ENCODE peak calls at places on chromosome 21, in eight cellular contexts. Q is fibroblast of the aortic adventitia, U is glutamatergic neuron, C is retinal pigment epithelial cell, P is mammary epithelial cell, H is AG09309, V is uterus, M is fibroblast of lung. R is an unnamed sample.

GRCh38 chr21:38646213-38646837 is 148.0 kb upstream of the ERG start:
- DNase-seq in M (peak; percentile 17), P (peak; percentile 98), Q (peak; percentile 54), V (no peak), H (peak; percentile 16), C (no peak), U (no peak), R (peak; percentile 65)

GRCh38 chr21:34642211-34643075 is 26.4 kb upstream of the CLIC6 start:
- DNase-seq in V (no peak), Q (peak; percentile 35), M (no peak), H (peak; percentile 5), P (peak; percentile 54), U (no peak), C (no peak), R (no peak)

GRCh38 chr21:18265955-18266354 is 21.3 kb downstream of the CHODL start:
- DNase-seq in C (no peak), Q (no peak), V (no peak), M (no peak), P (no peak), U (no peak), H (no peak), R (no peak)

GRCh38 chr21:31182231-31183129 is 144.2 kb upstream of the KRTAP19-8 start:
- DNase-seq in V (no peak), H (no peak), M (no peak), U (no peak), C (no peak), P (no peak), Q (no peak), R (no peak)

GRCh38 chr21:16070207-16070651 is 340.4 kb downstream of the USP25 start:
- DNase-seq in P (no peak), U (no peak), Q (peak; percentile 54), H (no peak), V (peak; percentile 29), C (no peak), M (no peak), R (no peak)

GRCh38 chr21:32520885-32521735 is 64.2 kb downstream of the TCP10L start:
- DNase-seq in C (peak; percentile 99), V (peak; percentile 94), U (peak; percentile 41), Q (peak; percentile 99), M (peak; percentile 97), P (peak; percentile 68), H (peak; percentile 97), R (peak; percentile 92)

GRCh38 chr21:18951291-18952038 is 547.9 kb upstream of the TMPRSS15 start:
- DNase-seq in P (no peak), V (no peak), C (peak; percentile 27), Q (no peak), M (no peak), H (no peak), U (peak; percentile 29), R (peak; percentile 79)

GRCh38 chr21:26064506-26064905 is 106.1 kb downstream of the APP start:
- DNase-seq in H (no peak), Q (no peak), V (no peak), M (no peak), U (no peak), P (no peak), C (no peak), R (no peak)

GRCh38 chr21:25115021-25115420 is 492.3 kb downstream of the MRPL39 start:
- DNase-seq in M (no peak), C (no peak), V (no peak), P (no peak), Q (peak; percentile 5), U (no peak), H (no peak), R (no peak)

GRCh38 chr21:16117851-16118592 is 388.2 kb downstream of the USP25 start:
- DNase-seq in M (peak; percentile 89), C (no peak), P (peak; percentile 1), U (no peak), H (peak; percentile 88), Q (peak; percentile 95), V (no peak), R (peak; percentile 17)

GRCh38 chr21:29245104-29245643 is 53.5 kb upstream of the BACH1 start:
- DNase-seq in P (no peak), C (no peak), U (no peak), Q (no peak), H (no peak), M (no peak), V (no peak), R (no peak)

GRCh38 chr21:21301013-21301412 is 302.8 kb downstream of the NCAM2 start:
- DNase-seq in P (no peak), V (no peak), U (no peak), C (no peak), H (no peak), M (no peak), Q (no peak), R (no peak)

GRCh38 chr21:16539041-16539440 is 809.3 kb downstream of the USP25 start:
- DNase-seq in U (no peak), M (no peak), V (no peak), C (no peak), P (no peak), Q (no peak), H (no peak), R (no peak)

GRCh38 chr21:43331962-43332458 is 94.9 kb downstream of the SIK1 start:
- DNase-seq in V (no peak), C (peak; percentile 93), Q (peak; percentile 71), H (no peak), P (no peak), M (peak; percentile 96), U (no peak), R (peak; percentile 68)

GRCh38 chr21:28705616-28706015 is 287.1 kb downstream of the LTN1 start:
- DNase-seq in C (no peak), P (no peak), M (peak; percentile 59), V (no peak), U (no peak), H (no peak), Q (peak; percentile 52), R (peak; percentile 34)

GRCh38 chr21:38661296-38662223 is 144.2 kb upstream of the ETS2 start:
- DNase-seq in Q (peak; percentile 68), P (no peak), U (peak; percentile 47), C (no peak), V (peak; percentile 17), H (no peak), M (peak; percentile 80), R (no peak)

GRCh38 chr21:29025328-29025713 is 853 bp downstream of the USP16 start:
- DNase-seq in Q (no peak), V (no peak), U (no peak), M (no peak), H (no peak), P (peak; percentile 35), C (no peak), R (peak; percentile 17)

GRCh38 chr21:43029785-43030184 is 45.9 kb downstream of the CBS start:
- DNase-seq in Q (no peak), C (no peak), M (no peak), H (no peak), U (no peak), P (no peak), V (no peak), R (no peak)

GRCh38 chr21:30232011-30232410 is 16.1 kb upstream of the CLDN8 start:
- DNase-seq in M (no peak), H (no peak), U (no peak), P (no peak), C (no peak), V (no peak), Q (no peak), R (no peak)

GRCh38 chr21:42001781-42002180 is 8.4 kb downstream of the ZBTB21 start:
- DNase-seq in Q (no peak), M (no peak), P (no peak), H (no peak), U (no peak), C (no peak), V (no peak), R (no peak)
- TF ChIP-seq CTCF in Q (no peak), M (no peak), P (no peak), H (no peak), U (no peak), C (no peak), V (no peak), R (no peak)

GRCh38 chr21:35853321-35853922 is 206.9 kb downstream of the SETD4 start:
- DNase-seq in M (peak; percentile 22), Q (no peak), C (no peak), U (no peak), H (no peak), V (no peak), P (no peak), R (no peak)

GRCh38 chr21:35857082-35857481 is 203.2 kb downstream of the SETD4 start:
- DNase-seq in V (no peak), Q (peak; percentile 34), H (no peak), C (no peak), P (no peak), U (no peak), M (no peak), R (no peak)

GRCh38 chr21:35852820-35853219 is 207.5 kb downstream of the SETD4 start:
- DNase-seq in P (no peak), M (no peak), H (no peak), V (no peak), Q (peak; percentile 47), C (no peak), U (no peak), R (no peak)

GRCh38 chr21:35854281-35854680 is 206.0 kb downstream of the SETD4 start:
- DNase-seq in C (no peak), V (no peak), Q (no peak), H (no peak), M (no peak), P (no peak), U (no peak), R (no peak)

GRCh38 chr21:35855463-35855862 is 204.9 kb downstream of the SETD4 start:
- DNase-seq in V (no peak), P (no peak), H (no peak), C (no peak), U (no peak), Q (no peak), M (no peak), R (no peak)
- TF ChIP-seq CTCF in V (no peak), P (no peak), H (no peak), C (no peak), U (no peak), Q (no peak), M (no peak), R (no peak)

GRCh38 chr21:39721885-39722284 is 23.1 kb upstream of the IGSF5 start:
- DNase-seq in M (no peak), P (no peak), V (no peak), Q (no peak), H (no peak), C (no peak), U (no peak), R (no peak)

GRCh38 chr21:39726133-39726532 is 18.9 kb upstream of the IGSF5 start:
- DNase-seq in P (no peak), H (no peak), U (no peak), V (no peak), Q (no peak), C (no peak), M (no peak), R (no peak)

GRCh38 chr21:39724944-39725343 is 20.0 kb upstream of the IGSF5 start:
- DNase-seq in P (no peak), U (no peak), Q (no peak), M (no peak), C (no peak), H (no peak), V (no peak), R (no peak)

GRCh38 chr21:39715804-39716397 is 29.1 kb upstream of the IGSF5 start:
- DNase-seq in U (peak; percentile 65), V (peak; percentile 47), C (peak; percentile 8), M (peak; percentile 50), H (peak; percentile 11), P (peak; percentile 16), Q (peak; percentile 55), R (peak; percentile 39)

GRCh38 chr21:39720126-39720778 is 24.7 kb upstream of the IGSF5 start:
- DNase-seq in U (no peak), Q (no peak), M (no peak), P (no peak), H (peak; percentile 10), C (no peak), V (no peak), R (no peak)
- TF ChIP-seq CTCF in U (no peak), Q (no peak), M (peak; percentile 14), P (no peak), H (peak; percentile 33), C (peak; percentile 25), V (no peak), R (no peak)

GRCh38 chr21:44804762-44805161 is 3.1 kb upstream of the UBE2G2 start:
- DNase-seq in Q (no peak), C (no peak), U (no peak), H (no peak), V (no peak), P (no peak), M (no peak), R (no peak)
- TF ChIP-seq CTCF in Q (no peak), C (no peak), U (no peak), H (no peak), V (no peak), P (no peak), M (no peak), R (no peak)